ENCODE peak calls at places on chromosomes 11 and 22, in eight cellular contexts. J is WTC11, B is cardiac muscle cell, Y is H9, T is AG04450, G is HFFc6, S is progenitor cell of endocrine pancreas, X is glutamatergic neuron. A is an unnamed sample.
A peak's percentile ranks its signal among the peaks of the same experiment; 100 is the strongest.

GRCh38 chr11:441418-442274 is at the start of gene ANO9:
- DNase-seq in J (peak; percentile 65), B (peak; percentile 17), Y (peak; percentile 75), T (no peak), G (no peak), S (peak; percentile 47), X (no peak), A (peak; percentile 90)

GRCh38 chr11:126808851-126809250 is 191.7 kb downstream of the KIRREL3 start:
- DNase-seq in J (no peak), B (no peak), Y (no peak), T (no peak), G (no peak), S (no peak), X (no peak), A (no peak)

GRCh38 chr11:113137735-113138529 is 176.5 kb upstream of the TTC12 start:
- DNase-seq in J (no peak), B (no peak), Y (no peak), T (no peak), G (no peak), S (no peak), X (peak; percentile 68), A (no peak)

GRCh38 chr11:78432058-78432515 is 14.5 kb upstream of the GAB2 start:
- DNase-seq in J (peak; percentile 42), B (peak; percentile 16), Y (no peak), T (no peak), G (no peak), S (no peak), X (peak; percentile 52), A (no peak)

GRCh38 chr22:48456449-48456848 is 1371.2 kb downstream of the BRD1 start:
- DNase-seq in J (no peak), B (no peak), Y (no peak), T (no peak), G (no peak), S (no peak), X (no peak), A (no peak)

GRCh38 chr11:73139476-73140198 is 2.5 kb downstream of the FCHSD2 start:
- DNase-seq in J (no peak), B (no peak), Y (no peak), T (no peak), G (peak; percentile 33), S (no peak), X (no peak), A (no peak)

GRCh38 chr11:79940165-79940564 is 499.3 kb upstream of the TENM4 start:
- DNase-seq in J (peak; percentile 16), B (no peak), Y (peak; percentile 42), T (no peak), G (no peak), S (no peak), X (no peak), A (no peak)

GRCh38 chr22:46845281-46846153 is 83.1 kb downstream of the TBC1D22A start:
- DNase-seq in J (no peak), B (no peak), Y (no peak), T (no peak), G (peak; percentile 8), S (no peak), X (no peak), A (no peak)

GRCh38 chr22:45201678-45202332 is 38.1 kb downstream of the NUP50 start:
- DNase-seq in J (no peak), B (no peak), Y (no peak), T (peak; percentile 99), G (peak; percentile 70), S (no peak), X (no peak), A (no peak)

GRCh38 chr22:40324468-40325305 is 21.6 kb upstream of the ADSL start:
- DNase-seq in J (no peak), B (no peak), Y (no peak), T (no peak), G (no peak), S (no peak), X (no peak), A (no peak)

GRCh38 chr22:37581534-37581933 is 1.6 kb upstream of the LGALS2 start:
- DNase-seq in J (no peak), B (no peak), Y (no peak), T (no peak), G (no peak), S (no peak), X (no peak), A (no peak)

GRCh38 chr11:89267660-89268302 is 90.1 kb downstream of the TYR start:
- DNase-seq in J (no peak), B (no peak), Y (no peak), T (no peak), G (no peak), S (no peak), X (no peak), A (no peak)

GRCh38 chr22:47177334-47177815 is 414.9 kb downstream of the TBC1D22A start:
- DNase-seq in J (no peak), B (no peak), Y (peak; percentile 11), T (no peak), G (no peak), S (no peak), X (no peak), A (no peak)

GRCh38 chr11:14812776-14813175 is 79.3 kb downstream of the CYP2R1 start:
- DNase-seq in J (no peak), B (no peak), Y (no peak), T (no peak), G (no peak), S (no peak), X (no peak), A (no peak)

GRCh38 chr22:45632791-45633515 is 38.7 kb upstream of the ATXN10 start:
- DNase-seq in J (no peak), B (peak; percentile 35), Y (no peak), T (no peak), G (no peak), S (no peak), X (no peak), A (no peak)

GRCh38 chr22:44129614-44129976 is 51.1 kb upstream of the PARVG start:
- DNase-seq in J (no peak), B (no peak), Y (no peak), T (no peak), G (no peak), S (no peak), X (no peak), A (no peak)

GRCh38 chr11:88175004-88175706 is at the start of gene RAB38:
- DNase-seq in J (peak; percentile 77), B (peak; percentile 65), Y (peak; percentile 91), T (no peak), G (no peak), S (peak; percentile 48), X (peak; percentile 34), A (peak; percentile 39)

GRCh38 chr22:44085743-44086741 is 61.9 kb downstream of the PARVB start:
- DNase-seq in J (peak; percentile 24), B (peak; percentile 63), Y (peak; percentile 43), T (no peak), G (peak; percentile 50), S (no peak), X (no peak), A (peak; percentile 68)

GRCh38 chr22:30245985-30246901 is at the start of gene LIF:
- DNase-seq in J (peak; percentile 56), B (peak; percentile 50), Y (peak; percentile 56), T (peak; percentile 54), G (peak; percentile 52), S (peak; percentile 30), X (peak; percentile 53), A (peak; percentile 76)

GRCh38 chr11:44241851-44242250 is 68.1 kb downstream of the ALX4 start:
- DNase-seq in J (no peak), B (no peak), Y (no peak), T (no peak), G (no peak), S (no peak), X (no peak), A (no peak)

GRCh38 chr11:78100276-78101040 is 20.8 kb upstream of the NDUFC2 start:
- DNase-seq in J (no peak), B (peak; percentile 40), Y (no peak), T (no peak), G (no peak), S (no peak), X (no peak), A (no peak)

GRCh38 chr11:72349616-72350218 is 84.6 kb downstream of the CLPB start:
- DNase-seq in J (no peak), B (no peak), Y (no peak), T (no peak), G (no peak), S (no peak), X (peak; percentile 86), A (no peak)

GRCh38 chr11:116533186-116533825 is 239.5 kb downstream of the BUD13 start:
- DNase-seq in J (peak; percentile 52), B (no peak), Y (no peak), T (no peak), G (no peak), S (no peak), X (peak; percentile 49), A (no peak)
- TF ChIP-seq CTCF in J (no peak), B (peak; percentile 3), Y (peak; percentile 65), T (no peak), G (no peak), S (no peak), X (no peak), A (no peak)

GRCh38 chr11:129035254-129035653 is 92.6 kb upstream of the TP53AIP1 start:
- DNase-seq in J (no peak), B (no peak), Y (no peak), T (no peak), G (no peak), S (no peak), X (no peak), A (no peak)
- TF ChIP-seq CTCF in J (no peak), B (no peak), Y (no peak), T (no peak), G (no peak), S (no peak), X (no peak), A (no peak)

DNA sequence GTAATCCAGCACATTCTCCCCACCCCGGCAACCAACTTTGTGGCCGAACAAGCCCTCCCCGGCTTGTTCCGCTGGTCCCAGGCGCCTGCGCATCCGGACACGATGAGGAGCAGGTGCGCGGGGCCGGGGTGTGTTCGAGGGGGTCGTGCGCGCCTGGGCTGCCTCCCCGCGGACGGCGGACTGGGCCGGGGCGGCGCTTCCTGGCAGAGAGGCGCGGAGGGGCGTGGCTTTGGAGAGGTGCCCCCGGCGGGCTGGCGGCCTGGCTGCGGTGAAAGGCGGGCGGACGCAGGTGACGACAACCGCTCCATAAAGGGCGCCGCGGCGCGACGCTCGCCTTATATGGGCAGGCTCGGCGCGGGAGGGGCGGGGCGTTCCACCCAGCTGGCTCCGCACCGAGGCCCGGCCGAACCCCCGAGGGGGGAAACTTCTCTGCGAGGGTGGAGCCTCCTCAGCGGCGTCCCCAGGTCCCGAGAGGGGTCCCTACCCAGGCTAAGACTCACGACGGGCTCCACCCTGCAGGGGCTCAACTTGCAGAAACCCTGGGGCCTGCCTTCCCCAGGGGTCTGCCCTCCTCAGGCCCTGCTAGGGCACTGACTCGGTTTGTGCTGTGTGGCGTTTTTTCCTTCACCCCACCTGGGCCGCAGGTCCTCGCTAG is 26.4 kb downstream of the TXN2 start:
- DNase-seq in J (peak; percentile 98), B (peak; percentile 99), Y (peak; percentile 98), T (peak; percentile 72), G (peak; percentile 57), S (peak; percentile 94), X (peak; percentile 89), A (peak; percentile 90)
- TF ChIP-seq CTCF in J (no peak), B (peak; percentile 7), Y (no peak), T (peak; percentile 6), G (no peak), S (peak; percentile 16), X (no peak), A (peak; percentile 16)

DNA sequence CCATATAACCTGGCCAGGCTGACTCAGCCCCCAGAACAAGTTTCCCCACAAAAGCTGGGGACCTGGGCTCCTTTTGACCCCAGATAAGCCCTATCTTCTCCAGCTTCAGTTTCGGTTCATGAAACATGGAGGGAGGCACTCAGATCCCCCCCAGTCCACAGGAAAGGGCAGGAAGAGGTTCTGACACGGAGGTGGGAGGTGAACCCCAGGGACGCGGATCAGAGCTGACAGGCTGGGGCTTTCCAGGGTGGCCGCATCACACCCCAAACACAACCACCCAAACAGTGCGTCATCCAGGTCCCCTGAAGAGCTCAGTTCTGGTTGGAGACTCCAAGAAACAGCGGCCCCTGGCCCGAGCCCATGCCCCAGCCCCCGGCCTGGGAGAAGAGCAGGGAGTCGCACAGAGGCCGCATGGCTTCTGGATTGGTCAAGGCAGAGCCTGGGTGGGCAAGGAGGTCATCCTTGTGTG is 44.3 kb upstream of the A4GALT start:
- DNase-seq in J (no peak), B (no peak), Y (no peak), T (no peak), G (no peak), S (no peak), X (no peak), A (peak; percentile 73)
- TF ChIP-seq CTCF in J (no peak), B (no peak), Y (no peak), T (no peak), G (no peak), S (no peak), X (no peak), A (no peak)

A was measured in GM10248.